ENCODE peak calls at places on chromosome 17, in four cellular contexts. One of them, this sample, is unnamed. For H3K27me3, the result is how much of the 10 kb centered on the place peaks cover.

GRCh38 chr17:76063880-76064546 is 8.3 kb downstream of the SRP68 start:
- DNase-seq in neural progenitor cell: no peak
- DNase-seq in upper lobe of right lung: peak
- DNase-seq in cardiac muscle cell: no peak
- DNase-seq in this sample: no peak

GRCh38 chr17:82889496-82890338 is 49.9 kb upstream of the ZNF750 start:
- DNase-seq in neural progenitor cell: no peak
- DNase-seq in upper lobe of right lung: peak
- DNase-seq in cardiac muscle cell: no peak
- DNase-seq in this sample: no peak

GRCh38 chr17:1511756-1512321 is 4.6 kb downstream of the INPP5K start:
- DNase-seq in neural progenitor cell: peak
- DNase-seq in cardiac muscle cell: peak
- DNase-seq in upper lobe of right lung: no peak
- DNase-seq in this sample: peak

GRCh38 chr17:57785032-57785431 is 39.9 kb upstream of the CCDC182 start:
- DNase-seq in cardiac muscle cell: peak
- DNase-seq in neural progenitor cell: no peak
- DNase-seq in upper lobe of right lung: no peak
- DNase-seq in this sample: no peak

GRCh38 chr17:64243340-64243739 is 19.7 kb downstream of the TEX2 start:
- DNase-seq in neural progenitor cell: no peak
- DNase-seq in cardiac muscle cell: no peak
- DNase-seq in upper lobe of right lung: no peak
- DNase-seq in this sample: no peak

GRCh38 chr17:52383493-52384100 is 225.1 kb upstream of the CA10 start:
- DNase-seq in neural progenitor cell: peak
- DNase-seq in upper lobe of right lung: no peak
- DNase-seq in cardiac muscle cell: peak
- DNase-seq in this sample: peak

GRCh38 chr17:19248923-19249574 is 11.9 kb downstream of the EPN2 start:
- DNase-seq in neural progenitor cell: no peak
- DNase-seq in cardiac muscle cell: peak
- DNase-seq in upper lobe of right lung: peak
- DNase-seq in this sample: no peak

GRCh38 chr17:63930951-63931575 is 1.1 kb downstream of the CD79B start:
- DNase-seq in neural progenitor cell: peak
- DNase-seq in cardiac muscle cell: peak
- DNase-seq in upper lobe of right lung: peak
- DNase-seq in this sample: no peak

GRCh38 chr17:36943250-36944220 is 5.2 kb upstream of the AATF start:
- DNase-seq in cardiac muscle cell: no peak
- DNase-seq in neural progenitor cell: peak
- DNase-seq in upper lobe of right lung: no peak
- DNase-seq in this sample: no peak

GRCh38 chr17:1082579-1082978 is 85.7 kb downstream of the TIMM22 start:
- DNase-seq in neural progenitor cell: no peak
- DNase-seq in upper lobe of right lung: no peak
- DNase-seq in cardiac muscle cell: peak
- DNase-seq in this sample: no peak

GRCh38 chr17:71460943-71461342 is 659.9 kb upstream of the SOX9 start:
- DNase-seq in upper lobe of right lung: no peak
- DNase-seq in cardiac muscle cell: peak
- DNase-seq in neural progenitor cell: peak
- DNase-seq in this sample: peak

DNA sequence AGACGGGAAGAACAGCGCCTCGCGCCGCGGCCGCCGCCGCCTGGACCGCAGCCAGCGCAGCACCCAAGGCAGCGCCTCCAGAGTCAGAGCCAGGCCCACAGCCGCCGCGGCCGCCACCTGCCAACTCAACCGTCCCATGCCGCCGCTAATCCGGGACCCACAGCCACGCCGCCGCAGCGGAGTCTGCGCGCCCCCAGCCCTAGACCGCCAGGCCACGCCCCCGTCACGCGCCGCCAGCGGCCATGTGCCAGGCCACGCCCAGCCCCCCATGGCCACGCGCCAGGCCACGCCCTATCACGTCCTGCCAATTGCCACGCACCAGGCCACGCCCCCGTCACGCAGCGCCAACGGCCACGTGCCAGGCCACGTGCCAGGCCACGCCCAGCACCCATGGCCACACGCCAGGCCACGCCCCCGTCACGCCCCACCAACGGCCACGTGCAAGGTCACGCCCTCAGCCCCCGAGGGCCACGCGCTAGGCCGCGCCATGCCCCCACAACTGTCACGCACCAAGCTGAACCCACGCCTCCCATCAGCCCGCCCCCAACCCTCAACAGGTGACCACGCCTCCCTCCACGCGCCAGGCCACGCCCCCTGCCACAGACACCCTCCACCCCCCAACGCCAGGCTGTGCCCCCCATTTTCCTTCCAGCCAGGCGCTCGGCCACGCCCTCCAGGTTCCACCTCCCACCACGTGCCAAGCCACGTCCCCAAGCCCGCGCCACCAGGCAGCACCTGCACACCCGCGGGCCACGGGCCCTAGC is at the start of gene PLD6:
- DNase-seq in cardiac muscle cell: peak
- DNase-seq in upper lobe of right lung: peak
- DNase-seq in neural progenitor cell: no peak
- DNase-seq in this sample: peak
- H3K27ac ChIP-seq in cardiac muscle cell: no peak
- H3K27ac ChIP-seq in upper lobe of right lung: peak
- H3K27ac ChIP-seq in neural progenitor cell: no peak
- H3K27ac ChIP-seq in this sample: peak

DNA sequence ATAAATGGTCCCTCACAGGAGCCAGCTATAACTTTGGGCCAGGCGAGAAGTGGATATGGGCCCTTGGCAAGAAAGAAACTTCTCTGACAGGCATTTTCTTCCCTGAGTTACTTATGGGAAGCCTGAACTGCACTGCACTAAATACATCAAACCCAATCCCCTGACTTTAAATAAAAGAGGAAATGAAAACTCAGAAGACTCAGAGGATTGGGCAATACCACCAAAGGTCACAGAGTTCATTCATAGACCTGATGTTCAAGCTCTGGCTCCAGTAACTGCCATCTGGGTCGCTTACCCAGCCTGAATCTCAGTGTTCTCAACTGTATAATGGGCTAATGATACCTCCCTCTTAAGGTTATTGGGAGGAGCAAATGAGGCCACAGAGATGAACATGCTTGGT is 815 bp downstream of the KRT35 start:
- DNase-seq in cardiac muscle cell: peak
- DNase-seq in upper lobe of right lung: no peak
- DNase-seq in neural progenitor cell: no peak
- DNase-seq in this sample: no peak
- H3K27me3 ChIP-seq in cardiac muscle cell: under half
- H3K27me3 ChIP-seq in upper lobe of right lung: under half
- H3K27me3 ChIP-seq in neural progenitor cell: under half
- H3K27me3 ChIP-seq in this sample: half or more

GRCh38 chr17:49690256-49690655 is 12.4 kb upstream of the SPOP start:
- DNase-seq in cardiac muscle cell: no peak
- DNase-seq in upper lobe of right lung: no peak
- DNase-seq in neural progenitor cell: no peak
- DNase-seq in this sample: peak
- H3K27ac ChIP-seq in cardiac muscle cell: peak
- H3K27ac ChIP-seq in upper lobe of right lung: no peak
- H3K27ac ChIP-seq in neural progenitor cell: no peak
- H3K27ac ChIP-seq in this sample: peak

GRCh38 chr17:35371934-35372333 is 1.5 kb downstream of the SLFN11 start:
- DNase-seq in upper lobe of right lung: no peak
- DNase-seq in neural progenitor cell: no peak
- DNase-seq in cardiac muscle cell: no peak
- DNase-seq in this sample: no peak
- H3K27me3 ChIP-seq in upper lobe of right lung: under half
- H3K27me3 ChIP-seq in neural progenitor cell: half or more
- H3K27me3 ChIP-seq in cardiac muscle cell: half or more
- H3K27me3 ChIP-seq in this sample: half or more

GRCh38 chr17:7382901-7383300 is 2.0 kb downstream of the TNK1 start:
- DNase-seq in upper lobe of right lung: no peak
- DNase-seq in cardiac muscle cell: no peak
- DNase-seq in neural progenitor cell: no peak
- DNase-seq in this sample: no peak

GRCh38 chr17:7383371-7383741 is 2.5 kb downstream of the TNK1 start:
- DNase-seq in upper lobe of right lung: no peak
- DNase-seq in neural progenitor cell: no peak
- DNase-seq in cardiac muscle cell: no peak
- DNase-seq in this sample: no peak

GRCh38 chr17:7379134-7379533 is 1.8 kb upstream of the TNK1 start:
- DNase-seq in neural progenitor cell: no peak
- DNase-seq in upper lobe of right lung: no peak
- DNase-seq in cardiac muscle cell: no peak
- DNase-seq in this sample: no peak

GRCh38 chr17:7380855-7381683 is at the start of gene TNK1:
- DNase-seq in upper lobe of right lung: peak
- DNase-seq in neural progenitor cell: peak
- DNase-seq in cardiac muscle cell: no peak
- DNase-seq in this sample: peak

GRCh38 chr17:7380321-7380720 is 568 bp upstream of the TNK1 start:
- DNase-seq in cardiac muscle cell: peak
- DNase-seq in neural progenitor cell: no peak
- DNase-seq in upper lobe of right lung: peak
- DNase-seq in this sample: no peak
- H3K27ac ChIP-seq in cardiac muscle cell: no peak
- H3K27ac ChIP-seq in neural progenitor cell: no peak
- H3K27ac ChIP-seq in upper lobe of right lung: peak
- H3K27ac ChIP-seq in this sample: no peak

GRCh38 chr17:47741109-47741792 is 8.2 kb downstream of the TBX21 start:
- DNase-seq in neural progenitor cell: no peak
- DNase-seq in upper lobe of right lung: no peak
- DNase-seq in cardiac muscle cell: no peak
- DNase-seq in this sample: no peak
- H3K27me3 ChIP-seq in neural progenitor cell: under half
- H3K27me3 ChIP-seq in upper lobe of right lung: under half
- H3K27me3 ChIP-seq in cardiac muscle cell: under half
- H3K27me3 ChIP-seq in this sample: under half